ENCODE peak calls at places on chromosomes 1 and 21, in ten cellular contexts. H, S, O, G, V, C, W, P, F and R are unnamed samples.

GRCh38 chr1:100438375-100438774 is 86.1 kb downstream of the CDC14A start:
- DNase-seq in H (no peak), S (no peak), O (no peak), G (no peak), V (no peak), C (no peak), W (no peak), P (no peak), F (no peak), R (no peak)

GRCh38 chr21:25422610-25423608 is 184.4 kb downstream of the MRPL39 start:
- DNase-seq in H (no peak), S (no peak), O (no peak), G (no peak), V (no peak), C (no peak), W (no peak), P (no peak), F (no peak), R (no peak)

GRCh38 chr1:174072546-174072945 is 50.4 kb upstream of the RC3H1 start:
- DNase-seq in H (no peak), S (no peak), O (no peak), G (no peak), V (no peak), C (no peak), W (no peak), P (no peak), F (no peak), R (no peak)

GRCh38 chr1:92108631-92109030 is 28.5 kb downstream of the BTBD8 start:
- DNase-seq in H (no peak), S (no peak), O (no peak), G (no peak), V (no peak), C (no peak), W (no peak), P (no peak), F (no peak), R (no peak)

GRCh38 chr1:178645826-178646200 is 79.2 kb upstream of the RALGPS2 start:
- DNase-seq in H (no peak), S (no peak), O (no peak), G (no peak), V (no peak), C (no peak), W (no peak), P (no peak), F (no peak), R (no peak)

GRCh38 chr1:220701974-220702373 is 11.8 kb downstream of the C1orf115 start:
- DNase-seq in H (peak; percentile 10), S (no peak), O (no peak), G (no peak), V (no peak), C (no peak), W (no peak), P (no peak), F (no peak), R (no peak)

GRCh38 chr1:24948072-24948827 is 18.2 kb upstream of the RUNX3 start:
- DNase-seq in H (no peak), S (no peak), O (no peak), G (no peak), V (no peak), C (no peak), W (no peak), P (no peak), F (no peak), R (no peak)

GRCh38 chr1:50447961-50448360 is 24.7 kb upstream of the DMRTA2 start:
- DNase-seq in H (no peak), S (no peak), O (no peak), G (no peak), V (no peak), C (no peak), W (no peak), P (no peak), F (no peak), R (no peak)

GRCh38 chr21:44737706-44738354 is 26.5 kb upstream of the TSPEAR start:
- DNase-seq in H (no peak), S (no peak), O (no peak), G (no peak), V (no peak), C (no peak), W (no peak), P (no peak), F (no peak), R (no peak)

GRCh38 chr1:192803501-192803900 is 5.3 kb upstream of the RGS2 start:
- DNase-seq in H (no peak), S (no peak), O (no peak), G (no peak), V (no peak), C (no peak), W (no peak), P (no peak), F (no peak), R (no peak)

GRCh38 chr1:154963643-154964042 is 2.1 kb upstream of the PYGO2 start:
- DNase-seq in H (no peak), S (no peak), O (no peak), G (no peak), V (no peak), C (no peak), W (no peak), P (no peak), F (no peak), R (no peak)

GRCh38 chr1:239112536-239112935 is 273.8 kb upstream of the CHRM3 start:
- DNase-seq in H (no peak), S (no peak), O (no peak), G (peak; percentile 46), V (no peak), C (no peak), W (no peak), P (no peak), F (no peak), R (no peak)

GRCh38 chr1:93056649-93057048 is 22.4 kb upstream of the MTF2 start:
- DNase-seq in H (no peak), S (no peak), O (no peak), G (no peak), V (no peak), C (no peak), W (no peak), P (no peak), F (no peak), R (no peak)

GRCh38 chr1:228367798-228368791 is 38.5 kb downstream of the TRIM11 start:
- DNase-seq in H (no peak), S (no peak), O (no peak), G (no peak), V (no peak), C (no peak), W (peak; percentile 58), P (no peak), F (no peak), R (no peak)

GRCh38 chr1:37034301-37035013 is at the start of gene GRIK3:
- DNase-seq in H (no peak), S (no peak), O (peak; percentile 48), G (no peak), V (no peak), C (no peak), W (no peak), P (no peak), F (no peak), R (no peak)

GRCh38 chr1:185050823-185051451 is 5.6 kb downstream of the RNF2 start:
- DNase-seq in H (no peak), S (no peak), O (no peak), G (no peak), V (no peak), C (no peak), W (no peak), P (no peak), F (no peak), R (no peak)

GRCh38 chr1:100868364-100868995 is 26.2 kb downstream of the EXTL2 start:
- DNase-seq in H (no peak), S (no peak), O (no peak), G (no peak), V (no peak), C (no peak), W (no peak), P (no peak), F (peak; percentile 28), R (no peak)

GRCh38 chr21:45029298-45029967 is 44.9 kb upstream of the ADARB1 start:
- DNase-seq in H (no peak), S (no peak), O (no peak), G (no peak), V (no peak), C (no peak), W (no peak), P (no peak), F (no peak), R (no peak)

GRCh38 chr1:94044290-94044790 is 76.6 kb downstream of the ABCA4 start:
- DNase-seq in H (peak; percentile 59), S (no peak), O (peak; percentile 20), G (no peak), V (no peak), C (no peak), W (no peak), P (no peak), F (no peak), R (no peak)

GRCh38 chr1:14217384-14217783 is 381.1 kb upstream of the KAZN start:
- DNase-seq in H (no peak), S (no peak), O (no peak), G (no peak), V (no peak), C (no peak), W (no peak), P (no peak), F (no peak), R (no peak)

GRCh38 chr1:17605582-17606344 is 66.3 kb downstream of the ARHGEF10L start:
- DNase-seq in H (no peak), S (no peak), O (no peak), G (no peak), V (no peak), C (no peak), W (peak; percentile 75), P (no peak), F (no peak), R (peak; percentile 49)

GRCh38 chr1:223363856-223364684 is at the start of gene SUSD4:
- DNase-seq in H (peak; percentile 51), S (no peak), O (peak; percentile 61), G (peak; percentile 85), V (peak; percentile 35), C (no peak), W (no peak), P (peak; percentile 54), F (peak; percentile 27), R (no peak)

GRCh38 chr1:9822897-9823692 is 670 bp downstream of the CLSTN1 start:
- DNase-seq in H (no peak), S (no peak), O (peak; percentile 58), G (no peak), V (no peak), C (no peak), W (peak; percentile 63), P (no peak), F (peak; percentile 23), R (no peak)

GRCh38 chr1:48526045-48526714 is 54.2 kb upstream of the SPATA6 start:
- DNase-seq in H (peak; percentile 30), S (no peak), O (peak; percentile 38), G (peak; percentile 9), V (no peak), C (no peak), W (no peak), P (no peak), F (no peak), R (no peak)

GRCh38 chr1:58032621-58033073 is 513.9 kb downstream of the OMA1 start:
- DNase-seq in H (no peak), S (no peak), O (no peak), G (no peak), V (no peak), C (no peak), W (no peak), P (no peak), F (no peak), R (no peak)

GRCh38 chr1:225875044-225875822 is 6.9 kb downstream of the TMEM63A start:
- DNase-seq in H (peak; percentile 76), S (no peak), O (no peak), G (no peak), V (no peak), C (no peak), W (no peak), P (no peak), F (no peak), R (no peak)

GRCh38 chr1:53732912-53733317 is 6.0 kb downstream of the GLIS1 start:
- DNase-seq in H (no peak), S (no peak), O (no peak), G (no peak), V (no peak), C (no peak), W (no peak), P (no peak), F (no peak), R (no peak)

GRCh38 chr1:30788580-30789387 is 31.2 kb upstream of the LAPTM5 start:
- DNase-seq in H (no peak), S (no peak), O (peak; percentile 36), G (no peak), V (no peak), C (no peak), W (no peak), P (no peak), F (no peak), R (no peak)